ENCODE peak calls at places on chromosome 9, in four cellular contexts. One of them, this sample, is unnamed.

GRCh38 chr9:14522627-14523379 is 170.4 kb downstream of the ZDHHC21 start:
- DNase-seq in fibroblast of mammary gland: no peak
- DNase-seq in T-helper 1 cell: no peak
- DNase-seq in left colon: no peak
- DNase-seq in this sample: no peak

GRCh38 chr9:137501457-137501856 is 42.3 kb upstream of the NSMF start:
- DNase-seq in fibroblast of mammary gland: no peak
- DNase-seq in left colon: no peak
- DNase-seq in T-helper 1 cell: no peak
- DNase-seq in this sample: no peak

GRCh38 chr9:98248737-98249474 is 6.5 kb downstream of the TBC1D2 start:
- DNase-seq in fibroblast of mammary gland: peak
- DNase-seq in left colon: peak
- DNase-seq in T-helper 1 cell: no peak
- DNase-seq in this sample: peak

GRCh38 chr9:89886281-89886700 is 281.5 kb downstream of the GADD45G start:
- DNase-seq in left colon: no peak
- DNase-seq in T-helper 1 cell: no peak
- DNase-seq in fibroblast of mammary gland: no peak
- DNase-seq in this sample: no peak

GRCh38 chr9:74431467-74431866 is 65.7 kb upstream of the RORB start:
- DNase-seq in left colon: no peak
- DNase-seq in T-helper 1 cell: no peak
- DNase-seq in fibroblast of mammary gland: no peak
- DNase-seq in this sample: no peak

GRCh38 chr9:135301271-135302263 is 178.0 kb upstream of the PPP1R26 start:
- DNase-seq in left colon: no peak
- DNase-seq in fibroblast of mammary gland: no peak
- DNase-seq in T-helper 1 cell: no peak
- DNase-seq in this sample: peak

GRCh38 chr9:133986061-133986460 is 6.1 kb downstream of the VAV2 start:
- DNase-seq in T-helper 1 cell: no peak
- DNase-seq in fibroblast of mammary gland: no peak
- DNase-seq in left colon: no peak
- DNase-seq in this sample: no peak

GRCh38 chr9:124450931-124451661 is 845 bp downstream of the ADGRD2 start:
- DNase-seq in left colon: no peak
- DNase-seq in T-helper 1 cell: no peak
- DNase-seq in fibroblast of mammary gland: no peak
- DNase-seq in this sample: no peak

GRCh38 chr9:20376780-20377179 is 245.5 kb downstream of the MLLT3 start:
- DNase-seq in T-helper 1 cell: no peak
- DNase-seq in left colon: no peak
- DNase-seq in fibroblast of mammary gland: no peak
- DNase-seq in this sample: no peak

GRCh38 chr9:121322737-121323448 is 47.2 kb downstream of the STOM start:
- DNase-seq in T-helper 1 cell: no peak
- DNase-seq in fibroblast of mammary gland: no peak
- DNase-seq in left colon: no peak
- DNase-seq in this sample: peak

GRCh38 chr9:110112792-110113191 is 95.2 kb downstream of the C9orf152 start:
- DNase-seq in T-helper 1 cell: no peak
- DNase-seq in left colon: no peak
- DNase-seq in fibroblast of mammary gland: no peak
- DNase-seq in this sample: no peak

GRCh38 chr9:35510745-35511428 is 21.0 kb downstream of the RUSC2 start:
- DNase-seq in T-helper 1 cell: no peak
- DNase-seq in left colon: peak
- DNase-seq in fibroblast of mammary gland: peak
- DNase-seq in this sample: peak

GRCh38 chr9:107586493-107586892 is 96.9 kb upstream of the KLF4 start:
- DNase-seq in T-helper 1 cell: no peak
- DNase-seq in fibroblast of mammary gland: no peak
- DNase-seq in left colon: no peak
- DNase-seq in this sample: no peak

GRCh38 chr9:93577045-93577939 is 908 bp downstream of the PHF2 start:
- DNase-seq in left colon: peak
- DNase-seq in fibroblast of mammary gland: no peak
- DNase-seq in T-helper 1 cell: peak
- DNase-seq in this sample: peak

GRCh38 chr9:128101690-128102089 is 25.8 kb downstream of the PTGES2 start:
- DNase-seq in fibroblast of mammary gland: no peak
- DNase-seq in T-helper 1 cell: no peak
- DNase-seq in left colon: no peak
- DNase-seq in this sample: no peak

GRCh38 chr9:36470891-36471290 is 70.8 kb upstream of the RNF38 start:
- DNase-seq in T-helper 1 cell: peak
- DNase-seq in fibroblast of mammary gland: peak
- DNase-seq in left colon: peak
- DNase-seq in this sample: peak

GRCh38 chr9:136787690-136788400 is 3.3 kb upstream of the TMEM141 start:
- DNase-seq in left colon: peak
- DNase-seq in T-helper 1 cell: peak
- DNase-seq in fibroblast of mammary gland: peak
- DNase-seq in this sample: no peak

GRCh38 chr9:33198163-33198562 is 31.0 kb upstream of the B4GALT1 start:
- DNase-seq in T-helper 1 cell: no peak
- DNase-seq in fibroblast of mammary gland: peak
- DNase-seq in left colon: peak
- DNase-seq in this sample: no peak

GRCh38 chr9:29319727-29320513 is 1746.6 kb upstream of the C9orf72 start:
- DNase-seq in fibroblast of mammary gland: no peak
- DNase-seq in T-helper 1 cell: no peak
- DNase-seq in left colon: no peak
- DNase-seq in this sample: no peak

GRCh38 chr9:38423939-38424843 is at the start of gene IGFBPL1:
- DNase-seq in fibroblast of mammary gland: no peak
- DNase-seq in left colon: no peak
- DNase-seq in T-helper 1 cell: no peak
- DNase-seq in this sample: no peak

GRCh38 chr9:105964171-105964570 is 269.8 kb downstream of the TMEM38B start:
- DNase-seq in T-helper 1 cell: no peak
- DNase-seq in left colon: no peak
- DNase-seq in fibroblast of mammary gland: no peak
- DNase-seq in this sample: no peak

GRCh38 chr9:18394847-18395355 is 79.1 kb upstream of the ADAMTSL1 start:
- DNase-seq in fibroblast of mammary gland: no peak
- DNase-seq in left colon: no peak
- DNase-seq in T-helper 1 cell: no peak
- DNase-seq in this sample: no peak

GRCh38 chr9:89078860-89079259 is 87.6 kb downstream of the S1PR3 start:
- DNase-seq in left colon: no peak
- DNase-seq in fibroblast of mammary gland: peak
- DNase-seq in T-helper 1 cell: no peak
- DNase-seq in this sample: no peak

GRCh38 chr9:81417299-81417675 is 272.1 kb downstream of the TLE1 start:
- DNase-seq in left colon: no peak
- DNase-seq in fibroblast of mammary gland: no peak
- DNase-seq in T-helper 1 cell: no peak
- DNase-seq in this sample: no peak

GRCh38 chr9:90326219-90326618 is 316.4 kb downstream of the DIRAS2 start:
- DNase-seq in T-helper 1 cell: no peak
- DNase-seq in left colon: no peak
- DNase-seq in fibroblast of mammary gland: peak
- DNase-seq in this sample: no peak

GRCh38 chr9:6538666-6539071 is 106.9 kb downstream of the GLDC start:
- DNase-seq in fibroblast of mammary gland: peak
- DNase-seq in left colon: no peak
- DNase-seq in T-helper 1 cell: no peak
- DNase-seq in this sample: no peak

GRCh38 chr9:131358438-131359029 is 35.4 kb upstream of the PRRC2B start:
- DNase-seq in left colon: no peak
- DNase-seq in fibroblast of mammary gland: no peak
- DNase-seq in T-helper 1 cell: no peak
- DNase-seq in this sample: no peak

GRCh38 chr9:12790883-12791282 is 16.1 kb downstream of the LURAP1L start:
- DNase-seq in left colon: no peak
- DNase-seq in T-helper 1 cell: no peak
- DNase-seq in fibroblast of mammary gland: no peak
- DNase-seq in this sample: no peak

GRCh38 chr9:133711428-133712220 is 26.5 kb downstream of the SARDH start:
- DNase-seq in T-helper 1 cell: no peak
- DNase-seq in fibroblast of mammary gland: peak
- DNase-seq in left colon: peak
- DNase-seq in this sample: no peak

GRCh38 chr9:92332577-92333287 is 7.0 kb downstream of the CENPP start:
- DNase-seq in fibroblast of mammary gland: peak
- DNase-seq in left colon: no peak
- DNase-seq in T-helper 1 cell: no peak
- DNase-seq in this sample: no peak